ENCODE peak calls at places on chromosomes 1 and 21, in six cellular contexts. U, J, X, N, V and K are unnamed samples.

GRCh38 chr1:85137660-85138059 is 63.2 kb downstream of the SYDE2 start:
- DNase-seq in X (no peak), U (peak), N (no peak), V (peak), J (no peak), K (no peak)

GRCh38 chr1:59596956-59597355 is 217.8 kb upstream of the HOOK1 start:
- DNase-seq in J (no peak), V (no peak), X (no peak), U (no peak), N (no peak), K (no peak)

GRCh38 chr1:194184974-194185373 is 998.6 kb upstream of the B3GALT2 start:
- DNase-seq in V (no peak), J (no peak), N (no peak), X (no peak), U (no peak), K (no peak)

GRCh38 chr1:235642021-235642942 is 7.3 kb downstream of the GNG4 start:
- DNase-seq in V (no peak), X (no peak), U (no peak), N (no peak), J (peak), K (no peak)

GRCh38 chr21:34126269-34126668 is 52.9 kb downstream of the MRPS6 start:
- DNase-seq in V (no peak), X (no peak), N (no peak), J (peak), U (no peak), K (no peak)

GRCh38 chr1:18953656-18954259 is 2.7 kb downstream of the IFFO2 start:
- DNase-seq in X (no peak), V (no peak), N (no peak), U (no peak), J (no peak), K (no peak)

GRCh38 chr1:18901147-18901951 is 1.0 kb downstream of the ALDH4A1 start:
- DNase-seq in U (no peak), J (no peak), X (no peak), V (no peak), N (no peak), K (no peak)

GRCh38 chr1:235861857-235862256 is 4.8 kb downstream of the LYST start:
- DNase-seq in X (no peak), N (no peak), J (no peak), V (no peak), U (no peak), K (no peak)

GRCh38 chr1:26284597-26285351 is 4.9 kb downstream of the SH3BGRL3 start:
- DNase-seq in N (peak), J (peak), V (peak), X (peak), U (no peak), K (peak)

GRCh38 chr1:159866905-159867304 is 4.4 kb upstream of the VSIG8 start:
- DNase-seq in N (no peak), V (no peak), U (no peak), X (no peak), J (no peak), K (no peak)

GRCh38 chr1:54542962-54543539 is 5.0 kb upstream of the ACOT11 start:
- DNase-seq in J (peak), N (no peak), V (no peak), X (no peak), U (no peak), K (no peak)

DNA sequence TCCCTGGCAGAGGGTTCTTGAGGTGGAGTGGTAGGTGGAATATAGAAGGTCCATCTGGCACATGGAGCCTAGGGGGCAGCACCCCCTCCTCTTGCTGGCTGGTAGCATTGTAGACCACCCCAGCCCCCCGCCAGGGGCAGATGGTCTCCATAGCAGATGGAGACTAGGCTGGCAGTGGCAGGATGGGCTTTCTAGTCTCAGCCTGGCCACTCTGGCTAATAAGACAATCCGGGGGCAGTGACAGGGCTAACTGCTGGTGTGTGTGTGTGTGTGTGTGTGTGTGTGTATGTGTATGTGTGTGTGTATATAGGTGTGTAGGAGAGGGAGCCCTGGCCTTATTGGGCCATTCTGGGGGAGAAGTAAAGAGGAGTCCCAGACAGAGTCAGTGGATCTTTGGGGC is 16.1 kb downstream of the UTP11 start:
- DNase-seq in V (no peak), U (no peak), X (no peak), N (no peak), J (no peak), K (peak)
- TF ChIP-seq CTCF in V (no peak), U (peak), X (no peak), N (no peak), J (no peak), K (peak)

GRCh38 chr1:203545032-203545816 is 51.3 kb downstream of the OPTC start:
- DNase-seq in X (no peak), J (no peak), U (no peak), V (no peak), N (no peak), K (no peak)
- TF ChIP-seq CTCF in X (no peak), J (no peak), U (no peak), V (no peak), N (no peak), K (no peak)

GRCh38 chr1:94037392-94038229 is 83.3 kb downstream of the ABCA4 start:
- DNase-seq in X (no peak), N (no peak), U (no peak), V (no peak), J (no peak), K (no peak)
- TF ChIP-seq CTCF in X (no peak), N (no peak), U (no peak), V (no peak), J (no peak), K (no peak)

GRCh38 chr1:31732751-31733289 is 29.0 kb upstream of the COL16A1 start:
- DNase-seq in J (no peak), U (no peak), N (no peak), V (no peak), X (no peak), K (no peak)
- TF ChIP-seq CTCF in J (no peak), U (no peak), N (no peak), V (no peak), X (no peak), K (peak)

DNA sequence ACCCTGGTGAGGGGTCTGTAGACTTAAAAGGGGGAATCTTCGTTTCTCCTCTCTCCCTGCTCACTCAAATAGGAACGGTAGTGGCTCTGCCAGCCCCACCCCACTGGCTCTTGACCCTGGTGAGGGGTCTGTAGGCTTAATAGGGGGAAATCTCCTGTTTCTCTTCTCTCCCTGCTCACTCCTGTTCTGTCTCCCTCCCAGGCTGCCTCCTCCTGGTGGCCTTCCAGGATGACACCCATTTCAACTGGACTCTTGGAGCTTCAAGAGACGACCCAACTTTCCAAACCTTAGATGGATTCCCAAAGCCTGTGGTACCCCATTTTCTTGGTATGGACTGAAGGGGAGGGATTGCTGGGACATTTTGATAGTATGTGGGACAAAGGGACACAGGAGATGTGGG is 1.4 kb upstream of the EPHB2 start:
- DNase-seq in J (no peak), N (no peak), V (no peak), X (no peak), U (no peak), K (peak)
- TF ChIP-seq CTCF in J (peak), N (no peak), V (peak), X (peak), U (peak), K (peak)

GRCh38 chr1:193070395-193070753 is 11.0 kb downstream of the RO60 start:
- DNase-seq in J (peak), U (no peak), N (no peak), V (no peak), X (no peak), K (no peak)
- TF ChIP-seq CTCF in J (no peak), U (no peak), N (no peak), V (no peak), X (peak), K (no peak)

DNA sequence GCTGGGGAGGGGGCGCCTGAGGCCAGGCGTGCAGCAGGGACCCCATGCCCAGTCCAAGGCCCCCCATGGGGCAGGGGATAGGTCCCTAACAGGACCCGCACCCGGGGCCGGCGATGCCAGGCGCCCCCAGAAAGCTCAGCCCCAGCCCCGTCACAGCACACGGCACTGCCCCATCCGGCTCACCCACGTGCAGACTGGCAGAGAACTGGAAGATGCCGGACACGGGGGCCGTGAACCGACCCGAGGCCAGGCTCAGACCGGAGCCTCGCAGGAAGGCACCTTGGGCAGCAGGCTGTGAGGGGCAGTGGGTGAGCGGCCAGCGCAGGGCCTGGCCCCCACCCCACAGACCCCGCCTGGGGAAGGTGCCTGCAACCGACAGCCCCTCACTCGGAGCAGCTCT is 3.3 kb downstream of the C1QTNF12 start:
- DNase-seq in N (no peak), J (no peak), X (no peak), U (no peak), V (no peak), K (no peak)
- TF ChIP-seq CTCF in N (no peak), J (no peak), X (no peak), U (no peak), V (no peak), K (no peak)

DNA sequence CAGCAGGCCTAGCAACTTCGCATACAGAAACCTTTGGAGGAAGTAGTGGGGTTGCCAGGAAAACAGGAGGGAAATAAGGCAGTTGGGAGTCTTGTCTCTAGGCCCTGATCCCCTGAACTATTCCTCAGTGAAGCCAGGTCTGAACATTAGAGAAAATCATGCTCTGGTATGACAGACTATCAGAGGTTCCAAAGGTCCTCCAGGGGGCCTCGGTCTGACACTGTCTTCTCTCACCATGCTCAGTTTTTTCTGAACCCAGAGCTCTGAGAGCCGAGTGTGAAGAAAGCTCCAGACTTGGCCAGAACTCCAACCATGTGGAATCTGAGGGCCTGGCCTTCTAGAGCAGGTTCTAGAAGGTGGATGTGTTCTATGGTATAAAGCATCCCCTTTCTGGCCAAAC is 4.0 kb downstream of the TOMM40L start:
- DNase-seq in U (no peak), N (no peak), X (no peak), J (no peak), V (no peak), K (no peak)
- TF ChIP-seq CTCF in U (peak), N (no peak), X (no peak), J (no peak), V (peak), K (peak)

GRCh38 chr1:169107673-169108160 is 1.2 kb downstream of the ATP1B1 start:
- DNase-seq in X (no peak), J (peak), V (no peak), N (no peak), U (no peak), K (no peak)
- TF ChIP-seq CTCF in X (no peak), J (no peak), V (no peak), N (no peak), U (no peak), K (no peak)

GRCh38 chr1:23084880-23085279 is 65.6 kb downstream of the KDM1A start:
- DNase-seq in J (no peak), X (no peak), N (no peak), V (no peak), U (no peak), K (no peak)

GRCh38 chr1:23080885-23081284 is 61.6 kb downstream of the KDM1A start:
- DNase-seq in U (no peak), N (no peak), X (no peak), V (no peak), J (no peak), K (no peak)

GRCh38 chr1:23079025-23079424 is 59.8 kb downstream of the KDM1A start:
- DNase-seq in N (no peak), J (no peak), X (no peak), V (no peak), U (no peak), K (no peak)

GRCh38 chr1:23083714-23084480 is 64.6 kb downstream of the KDM1A start:
- DNase-seq in U (no peak), N (peak), X (no peak), V (no peak), J (no peak), K (no peak)

GRCh38 chr1:23081376-23081775 is 62.1 kb downstream of the KDM1A start:
- DNase-seq in N (no peak), V (no peak), U (no peak), X (no peak), J (no peak), K (no peak)
- TF ChIP-seq CTCF in N (no peak), V (peak), U (peak), X (no peak), J (peak), K (peak)